ENCODE peak calls at places on chromosomes 12 and 14, in five cellular contexts. J, H, E, R and L are unnamed samples.

GRCh38 chr14:82313889-82314288 is 780.2 kb upstream of the SEL1L start:
- DNase-seq in J (no peak), E (no peak), H (no peak), R (no peak), L (no peak)

GRCh38 chr12:106248849-106249371 is 1.1 kb upstream of the CKAP4 start:
- DNase-seq in E (peak; percentile 30), J (peak; percentile 68), R (no peak), H (no peak), L (no peak)

GRCh38 chr12:95815635-95816212 is 25.2 kb upstream of the NTN4 start:
- DNase-seq in J (peak; percentile 62), R (no peak), H (no peak), E (peak; percentile 52), L (no peak)

GRCh38 chr12:127162307-127162706 is 1104.7 kb upstream of the TMEM132C start:
- DNase-seq in R (no peak), J (no peak), H (no peak), E (no peak), L (peak; percentile 76)

GRCh38 chr14:85824526-85824925 is 294.6 kb downstream of the FLRT2 start:
- DNase-seq in E (no peak), R (no peak), J (no peak), H (peak; percentile 6), L (no peak)

GRCh38 chr12:118189761-118190181 is 53.8 kb downstream of the PEBP1 start:
- DNase-seq in H (peak; percentile 26), R (no peak), E (no peak), J (peak; percentile 82), L (peak; percentile 63)

GRCh38 chr12:25583545-25583944 is 30.5 kb upstream of the LMNTD1 start:
- DNase-seq in R (peak; percentile 1), E (no peak), H (no peak), J (peak; percentile 19), L (peak; percentile 44)

GRCh38 chr14:76784881-76785280 is 23.6 kb downstream of the VASH1 start:
- DNase-seq in R (peak; percentile 58), H (peak; percentile 79), J (peak; percentile 75), E (peak; percentile 77), L (peak; percentile 90)

GRCh38 chr12:104314242-104314614 is 10.7 kb downstream of the EID3 start:
- DNase-seq in J (peak; percentile 51), E (no peak), R (no peak), H (no peak), L (no peak)

GRCh38 chr12:44654641-44655625 is 221.2 kb downstream of the NELL2 start:
- DNase-seq in R (no peak), E (no peak), J (no peak), H (no peak), L (no peak)

GRCh38 chr12:31897791-31898503 is 61.3 kb upstream of the RESF1 start:
- DNase-seq in E (peak; percentile 46), J (no peak), H (no peak), R (peak; percentile 23), L (peak; percentile 82)

GRCh38 chr14:101288436-101289229 is 272.7 kb upstream of the DIO3 start:
- DNase-seq in J (no peak), E (no peak), H (no peak), R (no peak), L (no peak)

GRCh38 chr14:98954347-98955000 is 317.5 kb downstream of the BCL11B start:
- DNase-seq in E (no peak), H (no peak), J (no peak), R (no peak), L (peak; percentile 8)

GRCh38 chr14:88007608-88008007 is 2.7 kb downstream of the GPR65 start:
- DNase-seq in R (no peak), J (no peak), E (no peak), H (no peak), L (no peak)

GRCh38 chr14:99202516-99202915 is 69.5 kb downstream of the BCL11B start:
- DNase-seq in E (no peak), J (no peak), R (no peak), H (no peak), L (no peak)

GRCh38 chr14:21704340-21704737 is 30.7 kb upstream of the OR4E1 start:
- DNase-seq in R (no peak), E (no peak), H (no peak), J (no peak), L (no peak)

GRCh38 chr12:28974166-28974565 is 174.9 kb upstream of the FAR2 start:
- DNase-seq in E (no peak), H (no peak), J (peak; percentile 73), R (no peak), L (no peak)

GRCh38 chr12:108768591-108769500 is 37.5 kb upstream of the CORO1C start:
- DNase-seq in E (peak; percentile 42), R (peak; percentile 49), H (peak; percentile 21), J (no peak), L (peak; percentile 88)

GRCh38 chr12:63151061-63151897 is at the start of gene AVPR1A:
- DNase-seq in J (no peak), E (peak; percentile 23), H (no peak), R (no peak), L (peak; percentile 40)

GRCh38 chr12:111386891-111387290 is 18.0 kb upstream of the PHETA1 start:
- DNase-seq in E (no peak), J (no peak), H (no peak), R (no peak), L (no peak)

GRCh38 chr12:56818629-56819028 is 55.5 kb downstream of the HSD17B6 start:
- DNase-seq in H (no peak), E (no peak), R (no peak), J (no peak), L (no peak)

GRCh38 chr12:103852498-103852992 is 11.5 kb upstream of the NT5DC3 start:
- DNase-seq in H (no peak), R (no peak), J (peak; percentile 54), E (no peak), L (no peak)

GRCh38 chr12:121718653-121719239 is 6.2 kb downstream of the TMEM120B start:
- DNase-seq in J (no peak), H (no peak), E (peak; percentile 81), R (no peak), L (peak; percentile 43)

GRCh38 chr12:57889541-57889989 is 43.0 kb upstream of the CTDSP2 start:
- DNase-seq in J (peak; percentile 93), E (no peak), H (no peak), R (no peak), L (peak; percentile 49)

GRCh38 chr12:6383572-6384498 is at the start of gene LTBR:
- DNase-seq in J (peak; percentile 90), H (no peak), R (no peak), E (peak; percentile 97), L (peak; percentile 82)
- H3K14ac ChIP-seq in J (peak within 1 kb of the TSS; percentile 99), H (no peak within 1 kb of the TSS), R (peak within 1 kb of the TSS; percentile 35), E (peak within 1 kb of the TSS; percentile 96), L (peak within 1 kb of the TSS; percentile 66)

DNA sequence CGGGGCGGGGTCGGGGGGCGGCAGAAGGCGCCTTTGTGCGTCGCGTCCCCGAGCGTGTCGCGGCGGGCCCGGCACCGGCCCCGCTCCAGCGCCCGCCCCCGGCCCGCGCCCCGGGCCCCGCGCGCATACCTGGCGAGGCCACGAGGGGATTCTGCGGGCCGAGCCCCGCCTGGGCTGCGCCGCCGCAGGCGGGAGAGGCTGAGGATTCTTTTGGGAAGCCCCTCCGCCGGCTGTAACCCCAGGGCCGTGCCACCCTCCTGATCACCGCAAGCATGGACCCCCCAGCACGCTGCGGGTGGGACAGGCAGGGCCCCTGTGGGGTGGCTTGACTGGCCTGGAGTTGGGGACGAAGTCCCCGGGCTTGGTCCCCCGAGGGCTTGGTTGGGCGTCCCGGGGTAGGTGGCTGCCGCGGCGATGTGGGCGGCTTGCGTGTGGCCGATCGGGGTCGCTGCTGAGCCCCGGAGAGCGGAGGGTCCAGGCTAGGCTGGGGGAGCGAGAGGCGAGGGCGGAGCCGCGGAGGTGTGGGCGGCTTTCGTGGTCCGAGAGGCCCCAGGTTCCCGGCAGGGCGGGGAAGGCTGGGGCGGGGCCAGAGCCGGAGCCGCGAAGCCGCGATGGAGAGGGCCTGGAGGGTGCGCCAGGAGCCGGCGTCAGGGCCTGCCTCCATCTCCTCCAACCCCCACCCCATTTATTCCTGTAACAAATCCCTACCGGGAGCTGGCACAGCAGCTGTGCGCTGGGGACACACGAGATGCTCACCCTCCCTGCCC is 28.4 kb upstream of the GPR132 start:
- DNase-seq in R (peak; percentile 68), H (peak; percentile 79), E (peak; percentile 80), J (peak; percentile 72), L (peak; percentile 92)
- H3K18ac ChIP-seq in R (peak overlapping the region; percentile 90), H (peak overlapping the region; percentile 100), E (peak overlapping the region; percentile 92), J (peak overlapping the region; percentile 56), L (no peak overlapping the region)

DNA sequence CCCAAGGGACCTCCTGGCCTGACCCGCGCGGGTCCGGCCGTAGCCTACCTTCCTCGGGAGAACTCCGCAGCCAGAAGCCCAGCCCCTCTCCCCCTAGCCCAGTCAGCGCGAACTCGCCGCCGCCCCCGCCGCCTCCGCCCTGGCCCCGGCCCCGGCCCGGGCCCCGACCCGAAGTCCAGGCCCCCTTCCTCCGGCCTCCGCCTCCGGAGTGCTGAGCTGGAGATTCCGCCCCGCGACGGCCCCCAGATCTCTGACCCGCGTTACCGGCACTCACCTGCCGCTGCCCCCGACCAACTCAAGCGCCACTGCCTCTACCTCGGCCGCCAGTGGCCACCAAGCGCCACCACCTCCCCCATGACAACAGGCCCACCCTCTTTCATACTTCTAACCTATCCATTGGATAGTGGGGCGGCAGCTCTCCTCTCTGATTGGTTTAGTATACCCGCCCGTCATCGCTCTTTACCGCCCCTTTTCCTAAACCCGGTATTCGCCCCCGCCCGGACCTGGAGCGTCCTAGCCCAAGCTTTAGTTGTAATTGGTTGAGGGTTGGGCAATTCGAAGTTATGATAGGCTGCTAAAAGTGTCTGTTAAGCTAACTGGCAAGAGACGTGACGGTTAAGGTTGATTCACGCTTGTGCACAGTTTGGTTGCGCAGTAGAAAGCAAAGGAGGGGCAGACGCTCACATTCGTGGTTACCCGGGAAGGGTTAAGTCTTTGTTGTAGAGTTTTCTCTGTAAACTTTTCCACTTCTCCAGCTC is at the start of gene NUMB:
- DNase-seq in J (peak; percentile 100), R (peak; percentile 98), E (peak; percentile 100), H (peak; percentile 100), L (peak; percentile 99)
- H3K14ac ChIP-seq in J (peak within 1 kb of the TSS; percentile 98), R (no peak within 1 kb of the TSS), E (peak within 1 kb of the TSS; percentile 90), H (no peak within 1 kb of the TSS), L (peak within 1 kb of the TSS; percentile 77)

DNA sequence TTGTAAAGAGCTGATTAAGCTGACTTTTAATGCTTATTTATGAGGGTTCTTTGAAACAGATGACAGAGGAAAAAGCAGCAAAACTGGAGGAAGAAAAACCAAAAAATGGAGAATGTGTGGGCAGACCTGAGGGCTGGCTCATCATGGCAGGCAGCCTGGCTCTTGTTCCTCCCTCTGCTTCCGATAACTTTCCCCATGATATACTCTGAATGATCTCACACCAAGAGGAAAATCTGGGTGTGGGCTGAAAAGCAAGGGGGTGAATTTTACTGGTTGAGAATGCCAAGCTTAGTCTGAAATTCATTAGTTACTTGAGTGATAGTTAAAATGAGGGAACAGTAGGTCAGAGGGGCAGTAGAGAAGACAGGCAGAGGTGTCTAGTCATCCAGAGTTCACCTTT is 330.1 kb upstream of the PRICKLE1 start:
- DNase-seq in J (no peak), R (no peak), E (no peak), H (no peak), L (no peak)
- H3K18ac ChIP-seq in J (no peak overlapping the region), R (no peak overlapping the region), E (no peak overlapping the region), H (no peak overlapping the region), L (no peak overlapping the region)